ENCODE peak calls at places on chromosome 10, in seven cellular contexts. One of them, this sample, is unnamed.

GRCh38 chr10:3330687-3331086 is 158.1 kb upstream of the PITRM1 start:
- DNase-seq in heart left ventricle: no peak
- DNase-seq in HepG2: no peak
- DNase-seq in IMR-90: peak; percentile 83
- DNase-seq in Peyer's patch: no peak
- DNase-seq in stomach: no peak
- DNase-seq in transverse colon: no peak
- DNase-seq in this sample: no peak

GRCh38 chr10:75019360-75019759 is 92.1 kb upstream of the SAMD8 start:
- DNase-seq in heart left ventricle: no peak
- DNase-seq in HepG2: no peak
- DNase-seq in IMR-90: peak; percentile 41
- DNase-seq in Peyer's patch: no peak
- DNase-seq in stomach: no peak
- DNase-seq in transverse colon: no peak
- DNase-seq in this sample: no peak

GRCh38 chr10:123213192-123213591 is 59.0 kb downstream of the BUB3 start:
- DNase-seq in heart left ventricle: no peak
- DNase-seq in HepG2: no peak
- DNase-seq in IMR-90: no peak
- DNase-seq in Peyer's patch: no peak
- DNase-seq in stomach: no peak
- DNase-seq in transverse colon: no peak
- DNase-seq in this sample: no peak

GRCh38 chr10:80465839-80466590 is 11.9 kb downstream of the TSPAN14 start:
- DNase-seq in heart left ventricle: no peak
- DNase-seq in HepG2: no peak
- DNase-seq in IMR-90: no peak
- DNase-seq in Peyer's patch: peak; percentile 79
- DNase-seq in stomach: no peak
- DNase-seq in transverse colon: no peak
- DNase-seq in this sample: no peak

GRCh38 chr10:116771101-116771705 is 28.8 kb upstream of the HSPA12A start:
- DNase-seq in heart left ventricle: peak; percentile 61
- DNase-seq in HepG2: peak; percentile 80
- DNase-seq in IMR-90: peak; percentile 95
- DNase-seq in Peyer's patch: peak; percentile 65
- DNase-seq in stomach: peak; percentile 28
- DNase-seq in transverse colon: peak; percentile 32
- DNase-seq in this sample: peak; percentile 54

GRCh38 chr10:27564880-27565279 is 60.8 kb downstream of the RAB18 start:
- DNase-seq in heart left ventricle: no peak
- DNase-seq in HepG2: no peak
- DNase-seq in IMR-90: no peak
- DNase-seq in Peyer's patch: no peak
- DNase-seq in stomach: no peak
- DNase-seq in transverse colon: no peak
- DNase-seq in this sample: no peak

GRCh38 chr10:121440461-121440860 is 157.8 kb downstream of the FGFR2 start:
- DNase-seq in heart left ventricle: no peak
- DNase-seq in HepG2: no peak
- DNase-seq in IMR-90: no peak
- DNase-seq in Peyer's patch: no peak
- DNase-seq in stomach: no peak
- DNase-seq in transverse colon: no peak
- DNase-seq in this sample: no peak

GRCh38 chr10:120392671-120393079 is 64.4 kb upstream of the PLPP4 start:
- DNase-seq in heart left ventricle: no peak
- DNase-seq in HepG2: no peak
- DNase-seq in IMR-90: no peak
- DNase-seq in Peyer's patch: no peak
- DNase-seq in stomach: peak; percentile 57
- DNase-seq in transverse colon: peak; percentile 29
- DNase-seq in this sample: no peak

GRCh38 chr10:14659626-14660196 is 115.0 kb downstream of the FAM107B start:
- DNase-seq in heart left ventricle: no peak
- DNase-seq in HepG2: no peak
- DNase-seq in IMR-90: no peak
- DNase-seq in Peyer's patch: peak; percentile 75
- DNase-seq in stomach: peak; percentile 37
- DNase-seq in transverse colon: peak; percentile 49
- DNase-seq in this sample: peak; percentile 60

GRCh38 chr10:24935504-24936292 is 16.7 kb downstream of the PRTFDC1 start:
- DNase-seq in heart left ventricle: no peak
- DNase-seq in HepG2: no peak
- DNase-seq in IMR-90: no peak
- DNase-seq in Peyer's patch: no peak
- DNase-seq in stomach: no peak
- DNase-seq in transverse colon: no peak
- DNase-seq in this sample: no peak

GRCh38 chr10:75104842-75105241 is 6.6 kb upstream of the SAMD8 start:
- DNase-seq in heart left ventricle: no peak
- DNase-seq in HepG2: no peak
- DNase-seq in IMR-90: no peak
- DNase-seq in Peyer's patch: peak; percentile 28
- DNase-seq in stomach: peak; percentile 20
- DNase-seq in transverse colon: no peak
- DNase-seq in this sample: no peak

GRCh38 chr10:27100800-27101347 is 580 bp upstream of the ANKRD26 start:
- DNase-seq in heart left ventricle: no peak
- DNase-seq in HepG2: no peak
- DNase-seq in IMR-90: no peak
- DNase-seq in Peyer's patch: no peak
- DNase-seq in stomach: no peak
- DNase-seq in transverse colon: no peak
- DNase-seq in this sample: no peak

GRCh38 chr10:81600185-81600584 is 274.8 kb upstream of the NRG3 start:
- DNase-seq in heart left ventricle: no peak
- DNase-seq in HepG2: no peak
- DNase-seq in IMR-90: no peak
- DNase-seq in Peyer's patch: no peak
- DNase-seq in stomach: no peak
- DNase-seq in transverse colon: no peak
- DNase-seq in this sample: no peak

GRCh38 chr10:97861351-97861750 is 11.7 kb downstream of the GOLGA7B start:
- DNase-seq in heart left ventricle: no peak
- DNase-seq in HepG2: no peak
- DNase-seq in IMR-90: peak; percentile 44
- DNase-seq in Peyer's patch: no peak
- DNase-seq in stomach: no peak
- DNase-seq in transverse colon: no peak
- DNase-seq in this sample: no peak

GRCh38 chr10:98425511-98426352 is 10.8 kb upstream of the PYROXD2 start:
- DNase-seq in heart left ventricle: peak; percentile 24
- DNase-seq in HepG2: peak; percentile 29
- DNase-seq in IMR-90: peak; percentile 26
- DNase-seq in Peyer's patch: peak; percentile 77
- DNase-seq in stomach: peak; percentile 53
- DNase-seq in transverse colon: peak; percentile 56
- DNase-seq in this sample: no peak

GRCh38 chr10:7890802-7891201 is 72.5 kb downstream of the TAF3 start:
- DNase-seq in heart left ventricle: no peak
- DNase-seq in HepG2: no peak
- DNase-seq in IMR-90: no peak
- DNase-seq in Peyer's patch: no peak
- DNase-seq in stomach: no peak
- DNase-seq in transverse colon: no peak
- DNase-seq in this sample: no peak

GRCh38 chr10:119523916-119524719 is 18.4 kb downstream of the RGS10 start:
- DNase-seq in heart left ventricle: no peak
- DNase-seq in HepG2: no peak
- DNase-seq in IMR-90: no peak
- DNase-seq in Peyer's patch: no peak
- DNase-seq in stomach: no peak
- DNase-seq in transverse colon: no peak
- DNase-seq in this sample: no peak

GRCh38 chr10:23818484-23818883 is 379.6 kb downstream of the OTUD1 start:
- DNase-seq in heart left ventricle: no peak
- DNase-seq in HepG2: no peak
- DNase-seq in IMR-90: no peak
- DNase-seq in Peyer's patch: no peak
- DNase-seq in stomach: no peak
- DNase-seq in transverse colon: no peak
- DNase-seq in this sample: no peak

GRCh38 chr10:55266797-55267196 is 465.8 kb upstream of the PCDH15 start:
- DNase-seq in heart left ventricle: no peak
- DNase-seq in HepG2: no peak
- DNase-seq in IMR-90: no peak
- DNase-seq in Peyer's patch: no peak
- DNase-seq in stomach: no peak
- DNase-seq in transverse colon: no peak
- DNase-seq in this sample: no peak

GRCh38 chr10:55263327-55263726 is 462.3 kb upstream of the PCDH15 start:
- DNase-seq in heart left ventricle: no peak
- DNase-seq in HepG2: no peak
- DNase-seq in IMR-90: no peak
- DNase-seq in Peyer's patch: no peak
- DNase-seq in stomach: no peak
- DNase-seq in transverse colon: no peak
- DNase-seq in this sample: no peak
- TF ChIP-seq POLR2A in heart left ventricle: no peak
- TF ChIP-seq POLR2A in HepG2: no peak
- TF ChIP-seq POLR2A in IMR-90: no peak
- TF ChIP-seq POLR2A in Peyer's patch: no peak
- TF ChIP-seq POLR2A in stomach: no peak
- TF ChIP-seq POLR2A in transverse colon: no peak
- TF ChIP-seq POLR2A in this sample: no peak

GRCh38 chr10:112290054-112290373 is 6.8 kb downstream of the TECTB start:
- DNase-seq in heart left ventricle: no peak
- DNase-seq in HepG2: no peak
- DNase-seq in IMR-90: no peak
- DNase-seq in Peyer's patch: no peak
- DNase-seq in stomach: no peak
- DNase-seq in transverse colon: no peak
- DNase-seq in this sample: no peak

GRCh38 chr10:112289373-112290053 is 6.3 kb downstream of the TECTB start:
- DNase-seq in heart left ventricle: no peak
- DNase-seq in HepG2: no peak
- DNase-seq in IMR-90: no peak
- DNase-seq in Peyer's patch: no peak
- DNase-seq in stomach: no peak
- DNase-seq in transverse colon: no peak
- DNase-seq in this sample: no peak

GRCh38 chr10:112286837-112287818 is 3.9 kb downstream of the TECTB start:
- DNase-seq in heart left ventricle: no peak
- DNase-seq in HepG2: peak; percentile 76
- DNase-seq in IMR-90: no peak
- DNase-seq in Peyer's patch: no peak
- DNase-seq in stomach: peak; percentile 71
- DNase-seq in transverse colon: no peak
- DNase-seq in this sample: no peak

GRCh38 chr10:112287844-112288243 is 4.6 kb downstream of the TECTB start:
- DNase-seq in heart left ventricle: no peak
- DNase-seq in HepG2: no peak
- DNase-seq in IMR-90: no peak
- DNase-seq in Peyer's patch: no peak
- DNase-seq in stomach: no peak
- DNase-seq in transverse colon: no peak
- DNase-seq in this sample: no peak

DNA sequence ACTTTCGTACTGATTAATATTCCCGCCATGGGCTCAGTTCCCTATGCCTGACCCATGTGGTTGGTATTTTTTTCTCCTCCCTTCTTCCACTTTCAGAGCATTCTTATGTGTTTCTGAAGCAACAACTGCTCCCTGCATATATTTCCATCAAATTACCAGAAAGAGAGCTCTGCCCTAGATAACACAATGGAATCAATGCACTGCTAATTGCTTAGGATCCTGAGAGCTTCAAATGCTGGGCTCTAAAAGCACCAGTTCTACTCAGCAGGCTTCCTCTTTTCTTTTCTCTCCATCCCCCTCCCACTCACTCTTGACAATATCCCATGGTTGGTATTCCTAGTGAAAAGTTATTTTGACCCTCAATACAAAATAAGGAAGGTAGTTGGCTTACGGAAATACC is 5.3 kb downstream of the TECTB start:
- DNase-seq in heart left ventricle: no peak
- DNase-seq in HepG2: no peak
- DNase-seq in IMR-90: no peak
- DNase-seq in Peyer's patch: no peak
- DNase-seq in stomach: no peak
- DNase-seq in transverse colon: no peak
- DNase-seq in this sample: no peak
- H3K4me1 ChIP-seq in heart left ventricle: peaks cover 3% of the 10 kb centered on the region
- H3K4me1 ChIP-seq in HepG2: peaks cover 93% of the 10 kb centered on the region
- H3K4me1 ChIP-seq in IMR-90: no peaks in the 10 kb centered on the region
- H3K4me1 ChIP-seq in Peyer's patch: no peaks in the 10 kb centered on the region
- H3K4me1 ChIP-seq in stomach: peaks cover 9% of the 10 kb centered on the region
- H3K4me1 ChIP-seq in transverse colon: no peaks in the 10 kb centered on the region
- H3K4me1 ChIP-seq in this sample: no peaks in the 10 kb centered on the region

GRCh38 chr10:104120061-104120460 is 1.9 kb upstream of the SFR1 start:
- DNase-seq in heart left ventricle: no peak
- DNase-seq in HepG2: no peak
- DNase-seq in IMR-90: no peak
- DNase-seq in Peyer's patch: no peak
- DNase-seq in stomach: no peak
- DNase-seq in transverse colon: no peak
- DNase-seq in this sample: no peak
- H3K4me3 ChIP-seq in heart left ventricle: no peak overlapping the region
- H3K4me3 ChIP-seq in HepG2: no peak overlapping the region
- H3K4me3 ChIP-seq in IMR-90: no peak overlapping the region
- H3K4me3 ChIP-seq in Peyer's patch: no peak overlapping the region
- H3K4me3 ChIP-seq in stomach: no peak overlapping the region
- H3K4me3 ChIP-seq in transverse colon: no peak overlapping the region
- H3K4me3 ChIP-seq in this sample: no peak overlapping the region

GRCh38 chr10:22612316-22612715 is 102.1 kb downstream of the PIP4K2A start:
- DNase-seq in heart left ventricle: no peak
- DNase-seq in HepG2: no peak
- DNase-seq in IMR-90: no peak
- DNase-seq in Peyer's patch: no peak
- DNase-seq in stomach: no peak
- DNase-seq in transverse colon: no peak
- DNase-seq in this sample: no peak

GRCh38 chr10:22613011-22613410 is 101.4 kb downstream of the PIP4K2A start:
- DNase-seq in heart left ventricle: no peak
- DNase-seq in HepG2: no peak
- DNase-seq in IMR-90: no peak
- DNase-seq in Peyer's patch: no peak
- DNase-seq in stomach: no peak
- DNase-seq in transverse colon: no peak
- DNase-seq in this sample: no peak

GRCh38 chr10:22611425-22612111 is 102.8 kb downstream of the PIP4K2A start:
- DNase-seq in heart left ventricle: no peak
- DNase-seq in HepG2: no peak
- DNase-seq in IMR-90: no peak
- DNase-seq in Peyer's patch: peak; percentile 80
- DNase-seq in stomach: no peak
- DNase-seq in transverse colon: peak; percentile 28
- DNase-seq in this sample: no peak

GRCh38 chr10:22609719-22610118 is 104.7 kb downstream of the PIP4K2A start:
- DNase-seq in heart left ventricle: no peak
- DNase-seq in HepG2: no peak
- DNase-seq in IMR-90: no peak
- DNase-seq in Peyer's patch: no peak
- DNase-seq in stomach: no peak
- DNase-seq in transverse colon: no peak
- DNase-seq in this sample: no peak

DNA sequence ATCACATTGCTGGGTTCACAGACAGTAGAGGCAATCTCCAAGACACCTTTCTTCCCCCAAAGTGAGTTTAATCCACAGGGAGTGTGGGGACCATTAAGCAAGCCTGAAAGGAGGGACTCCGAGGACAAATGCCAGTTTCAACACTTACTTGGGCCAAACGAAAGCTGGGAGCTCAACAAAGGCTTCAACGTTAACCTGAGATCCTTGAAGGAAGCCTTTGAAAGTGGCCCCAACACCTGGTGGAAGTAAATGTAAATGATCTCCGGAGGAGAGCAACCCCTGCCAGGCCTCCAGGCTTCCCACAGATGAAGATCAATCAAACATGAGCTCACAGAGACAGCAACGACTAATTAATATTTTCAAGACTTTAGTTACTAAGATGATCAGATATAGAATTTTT is 103.8 kb downstream of the PIP4K2A start:
- DNase-seq in heart left ventricle: no peak
- DNase-seq in HepG2: no peak
- DNase-seq in IMR-90: no peak
- DNase-seq in Peyer's patch: no peak
- DNase-seq in stomach: no peak
- DNase-seq in transverse colon: no peak
- DNase-seq in this sample: no peak
- TF ChIP-seq POLR2A in heart left ventricle: no peak
- TF ChIP-seq POLR2A in HepG2: no peak
- TF ChIP-seq POLR2A in IMR-90: no peak
- TF ChIP-seq POLR2A in Peyer's patch: no peak
- TF ChIP-seq POLR2A in stomach: no peak
- TF ChIP-seq POLR2A in transverse colon: no peak
- TF ChIP-seq POLR2A in this sample: no peak

This sample was measured in right lobe of liver.